ENCODE peak calls at places on chromosome 21, in seven cellular contexts. J is IMR-90, N is body of pancreas, B is transverse colon, U is K562, D is sigmoid colon, W is ovary. R is an unnamed sample.
A peak's percentile ranks its signal among the peaks of the same experiment; 100 is the strongest.

GRCh38 chr21:46604975-46605758 is at the start of gene S100B:
- DNase-seq in N (no peak), U (no peak), W (no peak), D (peak; percentile 73), J (no peak), B (no peak), R (no peak)

GRCh38 chr21:30194701-30195299 is 21.1 kb downstream of the CLDN8 start:
- DNase-seq in D (no peak), J (no peak), W (no peak), B (no peak), U (peak; percentile 53), N (no peak), R (no peak)

GRCh38 chr21:41801256-41801655 is 34.4 kb upstream of the RIPK4 start:
- DNase-seq in U (no peak), D (no peak), W (no peak), B (no peak), J (no peak), N (no peak), R (no peak)

GRCh38 chr21:37871121-37871862 is 45.0 kb downstream of the KCNJ6 start:
- DNase-seq in D (no peak), B (no peak), U (no peak), J (peak; percentile 91), W (no peak), N (no peak), R (no peak)

GRCh38 chr21:17501107-17502006 is 11.5 kb upstream of the CXADR start:
- DNase-seq in B (no peak), U (no peak), D (no peak), N (no peak), J (no peak), W (no peak), R (no peak)

GRCh38 chr21:43034098-43034497 is 41.5 kb downstream of the CBS start:
- DNase-seq in D (no peak), N (no peak), U (no peak), B (no peak), J (peak; percentile 6), W (no peak), R (no peak)

GRCh38 chr21:29033871-29034270 is 9.4 kb downstream of the USP16 start:
- DNase-seq in J (peak; percentile 35), W (no peak), N (no peak), U (no peak), B (no peak), D (no peak), R (no peak)

GRCh38 chr21:42746593-42747266 is 93.3 kb downstream of the PDE9A start:
- DNase-seq in D (peak; percentile 70), N (no peak), W (no peak), B (peak; percentile 53), J (no peak), U (no peak), R (no peak)

GRCh38 chr21:41831453-41831831 is 47.7 kb downstream of the PRDM15 start:
- DNase-seq in N (no peak), W (no peak), B (no peak), J (no peak), U (no peak), D (no peak), R (no peak)

GRCh38 chr21:42777757-42778344 is 101.5 kb downstream of the WDR4 start:
- DNase-seq in D (no peak), B (no peak), U (no peak), J (no peak), W (no peak), N (no peak), R (no peak)

GRCh38 chr21:25790122-25790951 is 55.6 kb downstream of the GABPA start:
- DNase-seq in D (no peak), N (no peak), B (no peak), J (peak; percentile 41), U (peak; percentile 41), W (no peak), R (no peak)

GRCh38 chr21:28485301-28486022 is 507.2 kb downstream of the LTN1 start:
- DNase-seq in W (no peak), J (peak; percentile 80), B (no peak), D (no peak), N (no peak), U (no peak), R (no peak)

GRCh38 chr21:26444646-26445045 is 128.4 kb downstream of the CYYR1 start:
- DNase-seq in B (no peak), D (no peak), N (no peak), J (no peak), U (no peak), W (no peak), R (no peak)

GRCh38 chr21:41653944-41654625 is 112.8 kb downstream of the RIPK4 start:
- DNase-seq in J (peak; percentile 50), N (no peak), B (no peak), U (no peak), D (no peak), W (no peak), R (no peak)

GRCh38 chr21:34669149-34669879 is 520 bp downstream of the CLIC6 start:
- DNase-seq in J (no peak), N (no peak), U (no peak), W (peak; percentile 51), B (peak; percentile 23), D (no peak), R (no peak)
- H3K4me3 ChIP-seq in J (peak overlapping the region; percentile 20), N (no peak overlapping the region), U (no peak overlapping the region), W (peak overlapping the region; percentile 41), B (peak overlapping the region; percentile 58), D (peak overlapping the region; percentile 45), R (peak overlapping the region; percentile 46)

DNA sequence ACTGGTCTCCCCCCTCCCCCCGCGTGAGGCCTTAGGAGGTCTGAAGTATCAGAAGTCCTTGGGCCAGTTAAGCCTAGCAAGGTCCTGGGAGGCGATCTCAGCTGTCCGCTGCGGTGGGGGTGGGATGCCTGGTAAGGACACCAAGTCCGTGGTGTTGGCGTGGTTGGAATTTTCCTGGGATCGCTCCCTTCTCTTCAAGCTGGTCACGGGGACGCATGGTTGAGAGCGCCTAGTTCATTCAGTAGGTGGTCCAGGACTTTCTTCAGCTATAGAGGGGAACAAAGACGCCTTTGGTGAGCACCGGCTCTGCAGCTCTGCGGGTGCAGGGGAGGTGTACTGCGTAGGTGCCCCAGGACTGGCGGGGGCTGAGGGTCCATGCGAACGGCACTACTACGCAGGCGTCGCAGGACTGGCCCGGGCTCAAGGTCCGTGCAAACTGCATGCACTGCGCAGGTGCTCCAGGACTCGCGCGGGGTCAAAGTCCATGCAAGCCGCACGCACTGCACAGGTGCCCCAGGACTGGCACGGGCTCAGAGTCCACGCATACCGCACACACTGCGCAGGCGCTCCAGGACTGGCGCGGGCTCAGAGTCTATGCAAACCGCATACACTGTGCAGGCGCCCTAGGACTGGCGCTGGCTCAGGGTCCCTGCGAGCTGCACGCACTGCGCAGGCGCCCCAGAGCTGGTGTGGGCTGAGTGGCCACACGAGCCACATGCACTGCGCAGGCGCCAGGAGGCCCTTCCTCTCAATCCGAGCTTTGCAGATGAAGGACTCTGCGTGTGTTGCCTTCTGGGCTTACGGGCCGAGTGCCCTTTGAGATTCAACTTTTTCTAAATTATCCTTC is 36.6 kb upstream of the HMGN1 start:
- DNase-seq in U (no peak), N (peak; percentile 98), D (peak; percentile 93), B (peak; percentile 90), W (peak; percentile 89), J (peak; percentile 75), R (no peak)
- TF ChIP-seq POLR2A in U (no peak), N (peak; percentile 40), D (peak; percentile 33), B (peak; percentile 31), W (no peak), J (no peak), R (no peak)

DNA sequence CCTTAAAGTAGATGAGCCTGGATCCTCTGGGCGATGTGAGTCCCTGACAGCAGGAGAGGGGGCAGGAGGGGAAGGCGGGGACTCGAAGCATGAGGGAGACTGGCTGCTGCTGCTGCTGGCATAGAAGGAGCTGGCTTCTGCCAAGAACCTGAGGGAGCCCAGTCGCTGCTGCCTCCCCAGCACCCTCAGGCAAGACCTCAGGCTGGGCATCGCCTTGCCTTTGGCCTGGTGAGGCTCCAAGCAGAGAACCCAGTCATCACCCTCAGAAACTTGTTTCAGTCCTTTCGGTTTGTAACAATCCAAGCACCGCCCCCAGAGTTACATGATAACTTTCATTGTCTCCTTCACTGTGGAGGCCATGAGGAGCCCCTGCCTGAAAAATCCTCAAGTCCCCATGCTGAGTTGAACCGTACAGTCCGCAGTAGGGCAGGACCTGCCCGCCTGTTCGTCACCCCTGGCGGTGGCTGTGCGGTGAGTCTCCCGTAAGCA is 38.8 kb downstream of the POFUT2 start:
- DNase-seq in U (no peak), N (no peak), B (peak; percentile 32), J (peak; percentile 15), D (peak; percentile 91), W (no peak), R (peak; percentile 90)
- H3K4me3 ChIP-seq in U (no peak overlapping the region), N (no peak overlapping the region), B (peak overlapping the region; percentile 30), J (peak overlapping the region; percentile 2), D (peak overlapping the region; percentile 29), W (peak overlapping the region; percentile 14), R (peak overlapping the region; percentile 28)

GRCh38 chr21:15731243-15731613 is 1.4 kb downstream of the USP25 start:
- DNase-seq in N (no peak), U (peak; percentile 51), J (no peak), W (no peak), B (no peak), D (no peak), R (no peak)

GRCh38 chr21:15728046-15728445 is 1.7 kb upstream of the USP25 start:
- DNase-seq in U (no peak), D (no peak), W (no peak), J (no peak), N (no peak), B (no peak), R (no peak)

GRCh38 chr21:15729346-15729673 is 472 bp upstream of the USP25 start:
- DNase-seq in J (peak; percentile 22), W (no peak), N (no peak), D (no peak), B (no peak), U (no peak), R (no peak)

GRCh38 chr21:15730484-15731242 is 881 bp downstream of the USP25 start:
- DNase-seq in D (no peak), W (no peak), J (no peak), B (no peak), U (peak; percentile 32), N (peak; percentile 34), R (no peak)

GRCh38 chr21:15729674-15730483 is at the start of gene USP25:
- DNase-seq in U (peak; percentile 91), B (peak; percentile 95), N (peak; percentile 95), D (peak; percentile 96), W (peak; percentile 92), J (peak; percentile 60), R (peak; percentile 97)
- TF ChIP-seq POLR2A in U (peak; percentile 63), B (peak; percentile 68), N (peak; percentile 69), D (no peak), W (peak; percentile 61), J (peak; percentile 60), R (no peak)

GRCh38 chr21:20023199-20023598 is 975.0 kb upstream of the NCAM2 start:
- DNase-seq in N (no peak), D (no peak), B (no peak), J (no peak), W (no peak), U (no peak), R (no peak)
- H3K4me3 ChIP-seq in N (no peak overlapping the region), D (no peak overlapping the region), B (no peak overlapping the region), J (no peak overlapping the region), W (no peak overlapping the region), U (no peak overlapping the region), R (no peak overlapping the region)

DNA sequence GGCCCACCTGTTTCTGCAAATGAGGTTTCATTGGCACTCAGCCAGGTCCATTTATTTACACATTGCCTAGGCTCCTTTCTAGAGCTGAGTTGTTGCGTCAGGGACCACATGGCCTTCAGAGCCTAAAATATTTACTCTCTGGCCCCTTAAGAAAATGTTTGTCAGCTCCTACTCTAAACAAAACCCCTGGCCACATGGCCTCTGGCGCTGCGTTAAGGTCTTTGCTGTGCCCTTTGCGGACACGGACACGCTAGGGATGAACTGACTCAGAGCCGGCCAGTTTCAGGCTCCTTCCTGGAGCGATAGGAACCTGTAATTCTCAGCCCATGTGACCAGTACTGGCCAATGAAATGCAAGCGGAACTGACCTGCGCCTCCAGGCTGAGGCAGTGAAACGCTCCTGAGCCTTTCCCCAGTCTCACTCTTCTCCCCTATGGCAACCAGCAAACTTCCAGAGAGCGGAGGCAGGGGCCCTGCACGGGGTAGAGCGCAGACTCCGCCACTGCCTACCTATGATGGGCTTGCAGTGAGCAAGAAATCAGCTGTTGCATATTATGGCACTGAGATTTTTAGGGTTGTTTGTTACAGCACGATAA is 160.3 kb downstream of the ETS2 start:
- DNase-seq in J (peak; percentile 59), B (peak; percentile 80), W (peak; percentile 75), D (no peak), U (peak; percentile 79), N (peak; percentile 88), R (no peak)
- TF ChIP-seq POLR2A in J (no peak), B (peak; percentile 60), W (no peak), D (no peak), U (no peak), N (peak; percentile 66), R (no peak)

R was measured in esophagus muscularis mucosa.